ENCODE peak calls at places on chromosomes 2 and 18, in eight cellular contexts. I is heart right ventricle, O is left ventricle myocardium inferior, Z is cardiac muscle cell, C is testis, W is hepatocyte, Y is IMR-90, S is PC-9. D is an unnamed sample.

GRCh38 chr2:177429688-177430325 is 37.2 kb downstream of the AGPS start:
- DNase-seq in Y (peak; percentile 96), W (no peak), O (no peak), C (no peak), S (no peak), I (no peak), Z (no peak), D (no peak)

GRCh38 chr2:84212611-84213314 is 246.3 kb downstream of the SUCLG1 start:
- DNase-seq in Z (no peak), I (no peak), Y (no peak), C (no peak), W (no peak), S (no peak), O (no peak), D (no peak)

GRCh38 chr2:9753276-9753600 is 90.0 kb upstream of the TAF1B start:
- DNase-seq in I (no peak), W (peak; percentile 47), S (peak; percentile 96), C (no peak), Z (no peak), O (peak; percentile 38), Y (peak; percentile 91), D (no peak)

GRCh38 chr2:43086451-43087221 is 139.8 kb downstream of the ZFP36L2 start:
- DNase-seq in Z (no peak), I (peak; percentile 51), C (peak; percentile 76), Y (peak; percentile 100), O (peak; percentile 66), W (peak; percentile 88), S (peak; percentile 100), D (no peak)

GRCh38 chr2:64114063-64114911 is 29.9 kb downstream of the PELI1 start:
- DNase-seq in C (no peak), I (no peak), Z (no peak), Y (peak; percentile 81), O (no peak), S (peak; percentile 83), W (no peak), D (no peak)

GRCh38 chr2:55618025-55618648 is 715 bp upstream of the PPP4R3B start:
- DNase-seq in S (peak; percentile 40), C (no peak), Z (peak; percentile 26), Y (peak; percentile 10), O (no peak), I (no peak), W (no peak), D (no peak)

GRCh38 chr2:241565413-241565812 is 6.9 kb downstream of the BOK start:
- DNase-seq in I (no peak), Y (no peak), S (no peak), C (no peak), O (no peak), Z (no peak), W (no peak), D (no peak)

GRCh38 chr2:103525757-103526156 is 763.9 kb downstream of the TMEM182 start:
- DNase-seq in Y (no peak), W (no peak), O (no peak), Z (no peak), S (no peak), I (no peak), C (no peak), D (no peak)

GRCh38 chr18:10242922-10243680 is 211.3 kb upstream of the APCDD1 start:
- DNase-seq in W (peak; percentile 42), I (no peak), Y (no peak), C (no peak), Z (no peak), O (no peak), S (no peak), D (no peak)

GRCh38 chr2:73243884-73244570 is 9.9 kb downstream of the CCT7 start:
- DNase-seq in Y (peak; percentile 63), C (no peak), S (peak; percentile 96), Z (peak; percentile 14), W (no peak), I (no peak), O (no peak), D (peak; percentile 68)

GRCh38 chr2:143241403-143242088 is 112.3 kb downstream of the ARHGAP15 start:
- DNase-seq in O (no peak), Y (no peak), C (no peak), W (no peak), Z (no peak), S (no peak), I (no peak), D (no peak)

GRCh38 chr2:172251231-172251630 is 148.5 kb upstream of the DLX2 start:
- DNase-seq in C (no peak), Y (peak; percentile 72), W (no peak), S (no peak), Z (no peak), I (no peak), O (no peak), D (no peak)

GRCh38 chr2:1136071-1136470 is 185.4 kb downstream of the SNTG2 start:
- DNase-seq in Z (peak; percentile 20), O (no peak), Y (peak; percentile 4), C (no peak), I (no peak), S (no peak), W (no peak), D (no peak)

GRCh38 chr18:25042641-25043051 is 309.3 kb downstream of the ZNF521 start:
- DNase-seq in Y (no peak), Z (peak; percentile 15), O (no peak), I (no peak), W (peak; percentile 15), C (no peak), S (no peak), D (no peak)

GRCh38 chr2:11716689-11717321 is 29.6 kb upstream of the LPIN1 start:
- DNase-seq in W (peak; percentile 30), S (no peak), Y (peak; percentile 26), O (no peak), I (no peak), Z (no peak), C (no peak), D (no peak)

GRCh38 chr2:168326578-168326977 is 79.2 kb upstream of the STK39 start:
- DNase-seq in Z (no peak), W (peak; percentile 24), S (no peak), Y (no peak), O (no peak), C (no peak), I (no peak), D (no peak)

GRCh38 chr18:58862851-58863538 is 1.7 kb upstream of the ZNF532 start:
- DNase-seq in C (peak; percentile 41), O (peak; percentile 41), W (peak; percentile 45), Z (no peak), S (no peak), Y (peak; percentile 62), I (peak; percentile 49), D (peak; percentile 17)

GRCh38 chr2:120016800-120017199 is 3.9 kb downstream of the EPB41L5 start:
- DNase-seq in S (no peak), Y (no peak), W (no peak), O (no peak), C (no peak), Z (no peak), I (no peak), D (no peak)

GRCh38 chr2:58081000-58081399 is 34.4 kb downstream of the VRK2 start:
- DNase-seq in Y (no peak), I (no peak), S (no peak), W (peak; percentile 8), Z (no peak), C (no peak), O (no peak), D (no peak)

GRCh38 chr2:164785447-164785846 is 56.2 kb downstream of the COBLL1 start:
- DNase-seq in Y (no peak), S (no peak), C (no peak), I (no peak), Z (no peak), W (no peak), O (no peak), D (no peak)

GRCh38 chr2:240130393-240131195 is 5.5 kb downstream of the COPS9 start:
- DNase-seq in Z (no peak), O (no peak), Y (no peak), S (no peak), W (no peak), C (no peak), I (no peak), D (peak; percentile 3)
- H3K36me3 ChIP-seq in Z (peaks cover 23% of the 10 kb centered on the region), O (peaks cover 66% of the 10 kb centered on the region), Y (peaks cover 52% of the 10 kb centered on the region), S (peaks cover 28% of the 10 kb centered on the region), W (no peaks in the 10 kb centered on the region), C (no peaks in the 10 kb centered on the region), I (peaks cover 74% of the 10 kb centered on the region), D (peaks cover 58% of the 10 kb centered on the region)

DNA sequence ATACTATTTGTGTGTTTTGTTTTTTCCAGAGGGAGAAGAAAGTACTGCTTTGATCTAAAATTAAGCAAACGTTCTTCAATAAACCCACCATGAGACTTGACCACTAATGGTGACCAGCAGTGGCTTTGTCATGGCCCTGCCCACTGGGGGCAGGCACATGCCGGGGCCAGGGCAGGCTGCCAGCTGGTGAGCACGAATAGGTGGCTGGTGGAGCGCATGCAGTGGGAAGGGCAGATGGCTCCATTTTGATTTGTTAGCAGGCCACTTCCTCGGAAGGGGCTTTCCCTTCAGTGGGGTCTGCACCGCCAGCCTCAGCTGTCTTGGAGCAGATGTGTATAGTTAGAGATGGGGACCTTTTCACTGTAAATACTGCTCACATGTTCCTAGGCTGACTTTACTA is 277.1 kb downstream of the SOX11 start:
- DNase-seq in Z (no peak), W (no peak), Y (no peak), I (no peak), C (no peak), S (no peak), O (no peak), D (no peak)
- H3K9me3 ChIP-seq in Z (no peaks in the 10 kb centered on the region), W (no peaks in the 10 kb centered on the region), Y (no peaks in the 10 kb centered on the region), I (no peaks in the 10 kb centered on the region), C (no peaks in the 10 kb centered on the region), S (no peaks in the 10 kb centered on the region), O (no peaks in the 10 kb centered on the region), D (no peaks in the 10 kb centered on the region)

GRCh38 chr2:18332477-18332876 is 228.0 kb downstream of the RDH14 start:
- DNase-seq in I (no peak), Y (no peak), C (no peak), Z (no peak), O (no peak), S (no peak), W (no peak), D (no peak)

GRCh38 chr2:18342901-18343300 is 217.6 kb downstream of the RDH14 start:
- DNase-seq in C (no peak), W (no peak), S (no peak), O (no peak), I (no peak), Y (no peak), Z (no peak), D (no peak)

GRCh38 chr2:18339326-18339725 is 221.1 kb downstream of the RDH14 start:
- DNase-seq in Y (peak; percentile 86), O (no peak), I (no peak), S (no peak), C (no peak), W (no peak), Z (no peak), D (no peak)

GRCh38 chr2:18336975-18337374 is 223.5 kb downstream of the RDH14 start:
- DNase-seq in O (no peak), Y (peak; percentile 32), I (no peak), S (no peak), W (no peak), Z (no peak), C (no peak), D (no peak)
- TF ChIP-seq CTCF in O (no peak), Y (no peak), I (no peak), S (no peak), W (no peak), Z (no peak), C (no peak), D (no peak)

DNA sequence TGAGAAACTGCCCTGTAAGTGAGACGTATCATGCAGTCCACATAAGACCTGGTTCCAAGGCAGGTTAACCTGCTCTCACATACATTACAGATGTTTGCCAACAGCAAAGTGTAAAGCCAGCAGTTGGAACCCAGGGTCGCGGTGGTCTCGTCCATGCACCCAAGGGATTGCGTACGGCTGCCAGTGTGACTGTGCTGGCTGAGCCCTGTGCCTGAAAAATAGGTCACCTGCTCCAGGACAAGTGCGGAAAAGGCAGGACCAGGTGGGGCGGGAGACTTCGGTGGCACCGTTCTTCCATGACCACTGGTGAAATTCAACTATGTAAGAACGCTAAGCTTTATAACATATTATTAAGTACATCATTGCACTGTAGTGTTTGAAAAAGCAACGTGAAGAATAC is 110.5 kb downstream of the MBP start:
- DNase-seq in Z (no peak), I (no peak), Y (no peak), W (no peak), C (no peak), O (no peak), S (no peak), D (no peak)
- H3K36me3 ChIP-seq in Z (no peaks in the 10 kb centered on the region), I (peaks cover 29% of the 10 kb centered on the region), Y (no peaks in the 10 kb centered on the region), W (no peaks in the 10 kb centered on the region), C (no peaks in the 10 kb centered on the region), O (no peaks in the 10 kb centered on the region), S (no peaks in the 10 kb centered on the region), D (no peaks in the 10 kb centered on the region)

D was measured in BE2C.